ENCODE peak calls at places on chromosomes 3 and 15, in four cellular contexts. One of them, this sample, is unnamed.

GRCh38 chr3:12334786-12335185 is 45.9 kb downstream of the PPARG start:
- DNase-seq in NCI-H1436: no peak
- DNase-seq in H7: no peak
- DNase-seq in stimulated activated CD4-positive, alpha-beta T cell treated with anti-CD3 and anti-CD28 coated beads, Interleukin-4, amount 100 ng/mL, for 1 hour: no peak
- DNase-seq in this sample: no peak

GRCh38 chr3:48415251-48415953 is 14.5 kb downstream of the PLXNB1 start:
- DNase-seq in NCI-H1436: no peak
- DNase-seq in H7: no peak
- DNase-seq in stimulated activated CD4-positive, alpha-beta T cell treated with anti-CD3 and anti-CD28 coated beads, Interleukin-4, amount 100 ng/mL, for 1 hour: no peak
- DNase-seq in this sample: no peak

GRCh38 chr3:66592061-66592875 is 91.4 kb upstream of the LRIG1 start:
- DNase-seq in NCI-H1436: no peak
- DNase-seq in stimulated activated CD4-positive, alpha-beta T cell treated with anti-CD3 and anti-CD28 coated beads, Interleukin-4, amount 100 ng/mL, for 1 hour: no peak
- DNase-seq in H7: peak; percentile 43
- DNase-seq in this sample: no peak

GRCh38 chr3:114608293-114608692 is 314.5 kb downstream of the TIGIT start:
- DNase-seq in NCI-H1436: no peak
- DNase-seq in stimulated activated CD4-positive, alpha-beta T cell treated with anti-CD3 and anti-CD28 coated beads, Interleukin-4, amount 100 ng/mL, for 1 hour: no peak
- DNase-seq in H7: no peak
- DNase-seq in this sample: peak; percentile 66

GRCh38 chr3:67094769-67095168 is 96.7 kb downstream of the KBTBD8 start:
- DNase-seq in H7: no peak
- DNase-seq in stimulated activated CD4-positive, alpha-beta T cell treated with anti-CD3 and anti-CD28 coated beads, Interleukin-4, amount 100 ng/mL, for 1 hour: no peak
- DNase-seq in NCI-H1436: no peak
- DNase-seq in this sample: no peak

GRCh38 chr15:70385711-70386110 is 288.0 kb upstream of the TLE3 start:
- DNase-seq in H7: no peak
- DNase-seq in stimulated activated CD4-positive, alpha-beta T cell treated with anti-CD3 and anti-CD28 coated beads, Interleukin-4, amount 100 ng/mL, for 1 hour: no peak
- DNase-seq in NCI-H1436: no peak
- DNase-seq in this sample: no peak

GRCh38 chr3:8657804-8658311 is 13.3 kb upstream of the SSUH2 start:
- DNase-seq in H7: no peak
- DNase-seq in stimulated activated CD4-positive, alpha-beta T cell treated with anti-CD3 and anti-CD28 coated beads, Interleukin-4, amount 100 ng/mL, for 1 hour: no peak
- DNase-seq in NCI-H1436: no peak
- DNase-seq in this sample: no peak

GRCh38 chr15:88029696-88030095 is 226.8 kb downstream of the NTRK3 start:
- DNase-seq in stimulated activated CD4-positive, alpha-beta T cell treated with anti-CD3 and anti-CD28 coated beads, Interleukin-4, amount 100 ng/mL, for 1 hour: no peak
- DNase-seq in NCI-H1436: no peak
- DNase-seq in H7: no peak
- DNase-seq in this sample: no peak

GRCh38 chr3:14513566-14514322 is 26.4 kb downstream of the GRIP2 start:
- DNase-seq in H7: no peak
- DNase-seq in stimulated activated CD4-positive, alpha-beta T cell treated with anti-CD3 and anti-CD28 coated beads, Interleukin-4, amount 100 ng/mL, for 1 hour: no peak
- DNase-seq in NCI-H1436: no peak
- DNase-seq in this sample: no peak

GRCh38 chr3:155190686-155191085 is 102.8 kb downstream of the STRIT1 start:
- DNase-seq in stimulated activated CD4-positive, alpha-beta T cell treated with anti-CD3 and anti-CD28 coated beads, Interleukin-4, amount 100 ng/mL, for 1 hour: no peak
- DNase-seq in H7: no peak
- DNase-seq in NCI-H1436: no peak
- DNase-seq in this sample: no peak

GRCh38 chr3:8996681-8997121 is 33.4 kb upstream of the RAD18 start:
- DNase-seq in H7: peak; percentile 73
- DNase-seq in NCI-H1436: no peak
- DNase-seq in stimulated activated CD4-positive, alpha-beta T cell treated with anti-CD3 and anti-CD28 coated beads, Interleukin-4, amount 100 ng/mL, for 1 hour: no peak
- DNase-seq in this sample: no peak

GRCh38 chr15:40307421-40308165 is at the start of gene PLCB2:
- DNase-seq in stimulated activated CD4-positive, alpha-beta T cell treated with anti-CD3 and anti-CD28 coated beads, Interleukin-4, amount 100 ng/mL, for 1 hour: peak; percentile 67
- DNase-seq in H7: peak; percentile 82
- DNase-seq in NCI-H1436: peak; percentile 16
- DNase-seq in this sample: no peak

GRCh38 chr3:52076900-52077299 is 20.5 kb upstream of the DUSP7 start:
- DNase-seq in NCI-H1436: no peak
- DNase-seq in H7: no peak
- DNase-seq in stimulated activated CD4-positive, alpha-beta T cell treated with anti-CD3 and anti-CD28 coated beads, Interleukin-4, amount 100 ng/mL, for 1 hour: no peak
- DNase-seq in this sample: no peak

GRCh38 chr3:156360992-156361391 is 193.9 kb downstream of the SSR3 start:
- DNase-seq in stimulated activated CD4-positive, alpha-beta T cell treated with anti-CD3 and anti-CD28 coated beads, Interleukin-4, amount 100 ng/mL, for 1 hour: no peak
- DNase-seq in H7: peak; percentile 6
- DNase-seq in NCI-H1436: no peak
- DNase-seq in this sample: no peak

GRCh38 chr3:111954228-111954990 is 24.4 kb upstream of the ABHD10 start:
- DNase-seq in NCI-H1436: no peak
- DNase-seq in H7: no peak
- DNase-seq in stimulated activated CD4-positive, alpha-beta T cell treated with anti-CD3 and anti-CD28 coated beads, Interleukin-4, amount 100 ng/mL, for 1 hour: no peak
- DNase-seq in this sample: no peak

GRCh38 chr3:31188112-31188511 is 293.7 kb upstream of the GADL1 start:
- DNase-seq in stimulated activated CD4-positive, alpha-beta T cell treated with anti-CD3 and anti-CD28 coated beads, Interleukin-4, amount 100 ng/mL, for 1 hour: no peak
- DNase-seq in H7: no peak
- DNase-seq in NCI-H1436: no peak
- DNase-seq in this sample: no peak

GRCh38 chr3:45154641-45155147 is 8.5 kb upstream of the CDCP1 start:
- DNase-seq in stimulated activated CD4-positive, alpha-beta T cell treated with anti-CD3 and anti-CD28 coated beads, Interleukin-4, amount 100 ng/mL, for 1 hour: no peak
- DNase-seq in NCI-H1436: no peak
- DNase-seq in H7: no peak
- DNase-seq in this sample: peak; percentile 95

GRCh38 chr3:187802928-187803259 is 57.6 kb upstream of the BCL6 start:
- DNase-seq in stimulated activated CD4-positive, alpha-beta T cell treated with anti-CD3 and anti-CD28 coated beads, Interleukin-4, amount 100 ng/mL, for 1 hour: peak; percentile 52
- DNase-seq in NCI-H1436: no peak
- DNase-seq in H7: no peak
- DNase-seq in this sample: no peak

GRCh38 chr3:178352300-178353021 is 183.8 kb upstream of the KCNMB2 start:
- DNase-seq in H7: no peak
- DNase-seq in stimulated activated CD4-positive, alpha-beta T cell treated with anti-CD3 and anti-CD28 coated beads, Interleukin-4, amount 100 ng/mL, for 1 hour: no peak
- DNase-seq in NCI-H1436: peak; percentile 15
- DNase-seq in this sample: peak; percentile 25

GRCh38 chr3:32249184-32249782 is 10.8 kb downstream of the CMTM8 start:
- DNase-seq in NCI-H1436: no peak
- DNase-seq in H7: no peak
- DNase-seq in stimulated activated CD4-positive, alpha-beta T cell treated with anti-CD3 and anti-CD28 coated beads, Interleukin-4, amount 100 ng/mL, for 1 hour: no peak
- DNase-seq in this sample: peak; percentile 95

GRCh38 chr15:52710050-52710709 is 31.0 kb upstream of the ATOSA start:
- DNase-seq in stimulated activated CD4-positive, alpha-beta T cell treated with anti-CD3 and anti-CD28 coated beads, Interleukin-4, amount 100 ng/mL, for 1 hour: no peak
- DNase-seq in H7: no peak
- DNase-seq in NCI-H1436: no peak
- DNase-seq in this sample: peak; percentile 40

GRCh38 chr3:160193644-160194192 is 31.5 kb upstream of the C3orf80 start:
- DNase-seq in NCI-H1436: no peak
- DNase-seq in stimulated activated CD4-positive, alpha-beta T cell treated with anti-CD3 and anti-CD28 coated beads, Interleukin-4, amount 100 ng/mL, for 1 hour: no peak
- DNase-seq in H7: no peak
- DNase-seq in this sample: no peak

GRCh38 chr3:13420817-13421755 is 964 bp upstream of the NUP210 start:
- DNase-seq in NCI-H1436: no peak
- DNase-seq in stimulated activated CD4-positive, alpha-beta T cell treated with anti-CD3 and anti-CD28 coated beads, Interleukin-4, amount 100 ng/mL, for 1 hour: peak; percentile 71
- DNase-seq in H7: peak; percentile 65
- DNase-seq in this sample: no peak

GRCh38 chr3:173770011-173770410 is 372.5 kb downstream of the NLGN1 start:
- DNase-seq in H7: no peak
- DNase-seq in stimulated activated CD4-positive, alpha-beta T cell treated with anti-CD3 and anti-CD28 coated beads, Interleukin-4, amount 100 ng/mL, for 1 hour: no peak
- DNase-seq in NCI-H1436: no peak
- DNase-seq in this sample: no peak

GRCh38 chr3:101803152-101803782 is 24.3 kb downstream of the NXPE3 start:
- DNase-seq in stimulated activated CD4-positive, alpha-beta T cell treated with anti-CD3 and anti-CD28 coated beads, Interleukin-4, amount 100 ng/mL, for 1 hour: peak; percentile 6
- DNase-seq in H7: peak; percentile 25
- DNase-seq in NCI-H1436: peak; percentile 83
- DNase-seq in this sample: peak; percentile 50

This sample was measured in mammary epithelial cell.